ENCODE peak calls at places on chromosomes 3 and 15, in four cellular contexts. H, C, V and Q are unnamed samples. For H3K9me3 and H3K4me1, the result is how much of the 10 kb centered on the place peaks cover.

GRCh38 chr3:197749315-197749600 is 425 bp upstream of the FYTTD1 start:
- DNase-seq in H (no peak), C (peak), V (no peak), Q (no peak)

GRCh38 chr3:31561891-31562290 is 29.2 kb downstream of the STT3B start:
- DNase-seq in H (no peak), C (no peak), V (no peak), Q (no peak)

GRCh38 chr3:170725285-170725731 is 139.4 kb upstream of the SLC7A14 start:
- DNase-seq in H (no peak), C (no peak), V (no peak), Q (no peak)

GRCh38 chr3:111368061-111368460 is 173.9 kb upstream of the CD96 start:
- DNase-seq in H (no peak), C (no peak), V (no peak), Q (no peak)

GRCh38 chr15:65918936-65919335 is 49.6 kb downstream of the RAB11A start:
- DNase-seq in H (no peak), C (no peak), V (no peak), Q (no peak)

GRCh38 chr3:176403531-176403930 is 793.8 kb downstream of the TBL1XR1 start:
- DNase-seq in H (no peak), C (no peak), V (no peak), Q (no peak)

GRCh38 chr15:27806396-27806795 is 292.7 kb downstream of the OCA2 start:
- DNase-seq in H (no peak), C (no peak), V (no peak), Q (no peak)

GRCh38 chr15:29278436-29279099 is 8.9 kb upstream of the NSMCE3 start:
- DNase-seq in H (no peak), C (no peak), V (no peak), Q (no peak)

GRCh38 chr3:23809840-23810341 is 4.1 kb downstream of the UBE2E1 start:
- DNase-seq in H (no peak), C (no peak), V (no peak), Q (no peak)

GRCh38 chr3:175065492-175065891 is 206.4 kb downstream of the NAALADL2 start:
- DNase-seq in H (no peak), C (no peak), V (no peak), Q (no peak)

GRCh38 chr3:127975153-127975552 is 60.1 kb downstream of the KBTBD12 start:
- DNase-seq in H (no peak), C (no peak), V (no peak), Q (no peak)

GRCh38 chr3:89326997-89327396 is 219.6 kb downstream of the EPHA3 start:
- DNase-seq in H (no peak), C (no peak), V (no peak), Q (no peak)

GRCh38 chr3:124607163-124607562 is 123.1 kb upstream of the UMPS start:
- DNase-seq in H (no peak), C (no peak), V (no peak), Q (no peak)

GRCh38 chr3:78867409-78868372 is 900.1 kb downstream of the ROBO1 start:
- DNase-seq in H (no peak), C (no peak), V (no peak), Q (no peak)

DNA sequence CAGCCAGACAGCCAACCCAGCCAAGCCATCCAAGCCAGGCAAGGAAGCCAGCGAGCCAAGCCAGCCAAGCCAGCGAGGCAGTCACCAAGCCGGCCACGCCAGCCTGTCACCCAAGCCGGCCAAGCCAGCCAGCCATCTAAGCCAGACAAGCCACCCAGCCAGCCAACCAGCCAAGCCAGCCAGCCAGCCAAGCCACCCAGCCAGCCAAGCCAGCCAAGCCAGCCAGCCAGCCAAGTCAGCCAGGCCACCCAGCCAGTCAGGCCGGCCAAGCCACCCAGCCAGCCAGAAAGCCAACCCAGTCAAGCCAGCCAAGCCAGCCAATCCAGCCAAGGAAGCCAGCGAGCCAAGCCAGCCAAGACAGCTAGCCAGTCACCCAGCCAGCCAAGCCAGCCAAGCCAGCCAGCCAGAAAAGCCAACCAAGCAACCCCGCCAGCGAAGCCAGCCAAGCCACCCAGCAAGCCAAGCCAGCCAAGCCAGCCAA is 201.2 kb downstream of the GOLGA6L6 start:
- DNase-seq in H (peak), C (no peak), V (peak), Q (no peak)
- H3K9me3 ChIP-seq in H (under half), C (under half), V (under half), Q (under half)

GRCh38 chr15:52615302-52615701 is 46.5 kb upstream of the ARPP19 start:
- DNase-seq in H (no peak), C (no peak), V (no peak), Q (no peak)
- H3K4me1 ChIP-seq in H (under half), C (under half), V (under half), Q (under half)

GRCh38 chr3:149752788-149753136 is 473 bp upstream of the COMMD2 start:
- DNase-seq in H (no peak), C (no peak), V (no peak), Q (no peak)
- H3K9me3 ChIP-seq in H (under half), C (under half), V (under half), Q (under half)

GRCh38 chr3:157117875-157118654 is 41.9 kb downstream of the CCNL1 start:
- DNase-seq in H (no peak), C (no peak), V (no peak), Q (no peak)
- H3K4me1 ChIP-seq in H (under half), C (under half), V (under half), Q (under half)

GRCh38 chr3:76547674-76548073 is 492.2 kb upstream of the ROBO2 start:
- DNase-seq in H (no peak), C (no peak), V (no peak), Q (no peak)
- H3K9me3 ChIP-seq in H (under half), C (under half), V (under half), Q (under half)

GRCh38 chr15:85621096-85621495 is 173.6 kb downstream of the KLHL25 start:
- DNase-seq in H (no peak), C (no peak), V (no peak), Q (no peak)
- H3K4me1 ChIP-seq in H (half or more), C (under half), V (half or more), Q (under half)

DNA sequence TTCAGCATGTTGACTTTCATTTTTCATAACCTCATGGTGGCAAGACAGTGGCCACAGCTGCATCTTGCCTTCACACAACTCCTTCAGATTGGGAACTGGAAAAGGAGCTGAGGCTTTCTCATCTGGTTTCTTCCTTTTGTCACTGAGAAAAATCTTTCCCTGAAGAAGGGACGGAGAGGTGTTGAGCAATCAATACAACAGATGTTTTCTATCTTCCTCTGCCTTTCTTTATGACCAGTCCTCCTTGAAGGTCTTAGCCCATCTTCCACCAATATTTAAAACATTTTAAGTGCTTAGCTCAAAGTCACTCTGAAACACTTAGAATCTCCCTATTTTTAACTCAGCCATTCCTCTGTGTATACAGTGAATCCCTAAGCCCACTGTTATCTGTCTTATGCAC is 11.9 kb downstream of the ZNF660 start:
- DNase-seq in H (no peak), C (no peak), V (no peak), Q (no peak)
- H3K9me3 ChIP-seq in H (under half), C (under half), V (under half), Q (half or more)

DNA sequence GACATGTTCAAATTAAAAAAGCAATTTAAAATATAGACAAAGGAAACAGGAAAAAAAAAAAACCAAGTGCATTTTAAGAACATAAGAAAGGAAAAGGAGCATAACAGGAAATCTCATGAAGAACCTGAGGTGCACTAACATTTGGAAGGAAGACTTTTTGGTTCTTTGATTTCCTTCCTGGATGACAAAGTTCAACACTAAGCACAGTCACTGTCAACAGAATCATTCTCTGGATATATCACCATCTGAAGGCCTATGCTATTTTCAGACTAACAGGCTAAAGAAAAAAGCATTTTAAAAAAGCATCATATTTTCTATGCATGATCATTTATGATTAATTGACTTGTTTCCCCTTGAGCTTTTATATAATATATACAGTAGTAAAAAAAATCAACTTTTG is 349.6 kb downstream of the PLCL2 start:
- DNase-seq in H (no peak), C (no peak), V (no peak), Q (no peak)
- H3K4me1 ChIP-seq in H (under half), C (under half), V (under half), Q (under half)

DNA sequence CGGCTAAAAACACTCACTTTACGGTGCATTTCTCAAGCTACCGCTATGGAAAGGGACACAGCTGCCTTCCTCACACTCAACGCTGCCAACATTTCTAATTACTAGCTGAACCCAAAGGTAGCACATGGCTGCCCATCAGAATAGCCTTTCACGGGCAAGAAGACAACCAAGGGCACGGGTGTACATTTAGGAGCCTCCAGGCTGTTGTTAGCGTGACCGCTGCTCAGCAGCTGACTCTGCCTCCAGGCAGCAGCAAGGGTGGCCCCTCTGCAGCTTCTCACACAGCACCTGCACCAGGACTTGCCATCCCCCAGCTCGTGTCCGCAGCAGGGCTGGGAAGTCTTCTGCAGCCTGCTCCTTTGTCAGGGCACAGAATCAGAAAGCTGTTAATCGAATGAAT is 146.8 kb downstream of the ADAMTS17 start:
- DNase-seq in H (no peak), C (no peak), V (no peak), Q (no peak)
- H3K9me3 ChIP-seq in H (under half), C (under half), V (under half), Q (under half)

GRCh38 chr3:8843347-8843746 is 73.9 kb upstream of the OXTR start:
- DNase-seq in H (no peak), C (no peak), V (no peak), Q (no peak)
- H3K4me1 ChIP-seq in H (under half), C (under half), V (under half), Q (under half)